ENCODE peak calls at places on chromosomes 12 and 14, in ten cellular contexts. K is NCI-H2171 treated with DMSO at 0.1 percent for 48 hours; Y is dermis microvascular lymphatic vessel endothelial cell; T is psoas muscle; H is upper lobe of right lung; E is T-helper 9 cell; Z is cardiac fibroblast; J is activated naive CD8-positive, alpha-beta T cell treated with anti-CD3 and anti-CD28 coated beads, Interleukin-2, amount 50 U/mL, for 24 hours; F is choroid plexus epithelial cell; X is NAMALWA. L is an unnamed sample.

GRCh38 chr12:124883263-124883876 is 19.7 kb upstream of the SCARB1 start:
- DNase-seq in K (peak; percentile 35), Y (no peak), T (no peak), H (no peak), E (no peak), Z (no peak), J (no peak), F (no peak), X (peak; percentile 48), L (no peak)

GRCh38 chr12:27009926-27010325 is 4.3 kb downstream of the TM7SF3 start:
- DNase-seq in K (no peak), Y (no peak), T (no peak), H (no peak), E (no peak), Z (no peak), J (no peak), F (no peak), X (peak; percentile 38), L (no peak)

GRCh38 chr12:41739066-41739465 is 405.6 kb downstream of the GXYLT1 start:
- DNase-seq in K (no peak), Y (no peak), T (no peak), H (no peak), E (no peak), Z (no peak), J (no peak), F (no peak), X (no peak), L (no peak)

GRCh38 chr12:48003226-48004038 is 844 bp downstream of the COL2A1 start:
- DNase-seq in K (no peak), Y (no peak), T (no peak), H (no peak), E (no peak), Z (no peak), J (no peak), F (no peak), X (no peak), L (no peak)

GRCh38 chr12:50215033-50215432 is 47.9 kb upstream of the CERS5 start:
- DNase-seq in K (no peak), Y (no peak), T (no peak), H (no peak), E (no peak), Z (peak; percentile 64), J (no peak), F (peak; percentile 71), X (no peak), L (no peak)

GRCh38 chr12:67275380-67275913 is 6.3 kb downstream of the CAND1 start:
- DNase-seq in K (no peak), Y (no peak), T (no peak), H (no peak), E (no peak), Z (no peak), J (no peak), F (no peak), X (no peak), L (no peak)

GRCh38 chr12:51395283-51396230 is 4.4 kb upstream of the GALNT6 start:
- DNase-seq in K (no peak), Y (no peak), T (no peak), H (no peak), E (no peak), Z (no peak), J (peak; percentile 50), F (no peak), X (no peak), L (no peak)

GRCh38 chr14:104382361-104383087 is 197.0 kb upstream of the C14orf180 start:
- DNase-seq in K (no peak), Y (no peak), T (peak; percentile 39), H (peak; percentile 53), E (no peak), Z (no peak), J (no peak), F (no peak), X (no peak), L (no peak)

GRCh38 chr14:92348154-92348553 is 25.2 kb downstream of the SLC24A4 start:
- DNase-seq in K (no peak), Y (peak; percentile 9), T (no peak), H (no peak), E (no peak), Z (no peak), J (no peak), F (peak; percentile 12), X (no peak), L (no peak)

GRCh38 chr12:112978163-112979081 is at the start of gene OAS2:
- DNase-seq in K (no peak), Y (peak; percentile 17), T (peak; percentile 54), H (peak; percentile 73), E (peak; percentile 49), Z (peak; percentile 86), J (peak; percentile 77), F (peak; percentile 83), X (peak; percentile 96), L (peak; percentile 83)

GRCh38 chr12:7190268-7191055 is 976 bp downstream of the PEX5 start:
- DNase-seq in K (no peak), Y (no peak), T (peak; percentile 68), H (peak; percentile 70), E (no peak), Z (peak; percentile 11), J (peak; percentile 8), F (no peak), X (peak; percentile 70), L (peak; percentile 33)

GRCh38 chr12:132484891-132485441 is 5.0 kb upstream of the FBRSL1 start:
- DNase-seq in K (no peak), Y (no peak), T (peak; percentile 41), H (no peak), E (no peak), Z (no peak), J (no peak), F (peak; percentile 23), X (no peak), L (no peak)

GRCh38 chr14:101135796-101136742 is 232.5 kb upstream of the RTL1 start:
- DNase-seq in K (no peak), Y (no peak), T (peak; percentile 18), H (no peak), E (no peak), Z (no peak), J (no peak), F (no peak), X (no peak), L (no peak)

GRCh38 chr12:64318605-64319004 is 72.0 kb downstream of the C12orf56 start:
- DNase-seq in K (no peak), Y (no peak), T (no peak), H (no peak), E (no peak), Z (peak; percentile 66), J (no peak), F (peak; percentile 73), X (no peak), L (peak; percentile 7)

GRCh38 chr12:75725505-75726120 is 214.2 kb upstream of the KRR1 start:
- DNase-seq in K (peak; percentile 94), Y (no peak), T (no peak), H (no peak), E (no peak), Z (no peak), J (no peak), F (peak; percentile 81), X (peak; percentile 33), L (peak; percentile 48)

GRCh38 chr12:51886021-51886710 is 1.7 kb upstream of the ANKRD33 start:
- DNase-seq in K (no peak), Y (peak; percentile 99), T (peak; percentile 86), H (peak; percentile 64), E (no peak), Z (peak; percentile 98), J (peak; percentile 43), F (peak; percentile 97), X (peak; percentile 24), L (peak; percentile 98)

GRCh38 chr14:22692194-22692593 is 48.0 kb upstream of the OR6J1 start:
- DNase-seq in K (no peak), Y (no peak), T (no peak), H (no peak), E (no peak), Z (no peak), J (no peak), F (no peak), X (no peak), L (no peak)

GRCh38 chr12:16939871-16940306 is 333.9 kb upstream of the LMO3 start:
- DNase-seq in K (peak; percentile 50), Y (peak; percentile 43), T (no peak), H (peak; percentile 59), E (no peak), Z (peak; percentile 52), J (no peak), F (peak; percentile 72), X (peak; percentile 93), L (no peak)

GRCh38 chr12:57604454-57605307 is at the start of gene DTX3:
- DNase-seq in K (peak; percentile 75), Y (no peak), T (peak; percentile 54), H (no peak), E (no peak), Z (peak; percentile 39), J (peak; percentile 39), F (peak; percentile 44), X (no peak), L (peak; percentile 58)

GRCh38 chr12:27534060-27534764 is 10.2 kb downstream of the PPFIBP1 start:
- DNase-seq in K (no peak), Y (no peak), T (no peak), H (no peak), E (no peak), Z (no peak), J (peak; percentile 32), F (no peak), X (peak; percentile 52), L (no peak)

GRCh38 chr14:87952307-87953094 is 40.5 kb downstream of the GALC start:
- DNase-seq in K (no peak), Y (no peak), T (no peak), H (no peak), E (no peak), Z (no peak), J (no peak), F (no peak), X (peak; percentile 7), L (no peak)

GRCh38 chr12:19008102-19008501 is 121.4 kb upstream of the PLEKHA5 start:
- DNase-seq in K (no peak), Y (no peak), T (no peak), H (no peak), E (no peak), Z (no peak), J (no peak), F (no peak), X (no peak), L (no peak)

GRCh38 chr14:87430810-87431209 is 562.2 kb downstream of the GALC start:
- DNase-seq in K (no peak), Y (no peak), T (no peak), H (no peak), E (no peak), Z (no peak), J (no peak), F (peak; percentile 48), X (no peak), L (peak; percentile 3)

GRCh38 chr12:58167622-58168021 is 226.3 kb downstream of the ATP23 start:
- DNase-seq in K (no peak), Y (no peak), T (no peak), H (no peak), E (no peak), Z (no peak), J (no peak), F (no peak), X (no peak), L (no peak)

GRCh38 chr12:49515266-49515665 is 23.6 kb upstream of the KCNH3 start:
- DNase-seq in K (no peak), Y (no peak), T (no peak), H (no peak), E (no peak), Z (peak; percentile 73), J (no peak), F (peak; percentile 87), X (no peak), L (peak; percentile 55)

GRCh38 chr12:121614872-121615467 is 11.4 kb upstream of the ORAI1 start:
- DNase-seq in K (no peak), Y (no peak), T (no peak), H (no peak), E (no peak), Z (no peak), J (no peak), F (no peak), X (no peak), L (no peak)